ENCODE peak calls at places on chromosomes 2 and 18, in six cellular contexts. U is H9, E is H1, Y is neuronal stem cell, D is trophoblast cell, X is mesenchymal stem cell. H is an unnamed sample.

GRCh38 chr18:28412521-28412920 is 235.6 kb upstream of the CDH2 start:
- DNase-seq in U (no peak), E (no peak), Y (no peak), D (no peak), X (peak), H (no peak)

GRCh38 chr2:88582030-88582429 is 45.2 kb downstream of the EIF2AK3 start:
- DNase-seq in U (no peak), E (no peak), Y (no peak), D (no peak), X (peak), H (peak)

GRCh38 chr2:146762786-146763185 is 1082.0 kb upstream of the ACVR2A start:
- DNase-seq in U (no peak), E (no peak), Y (no peak), D (peak), X (no peak), H (no peak)

GRCh38 chr2:8518986-8519669 is 162.7 kb upstream of the ID2 start:
- DNase-seq in U (no peak), E (no peak), Y (no peak), D (no peak), X (no peak), H (no peak)

GRCh38 chr18:34771958-34772357 is 61.9 kb downstream of the DTNA start:
- DNase-seq in U (no peak), E (no peak), Y (no peak), D (no peak), X (no peak), H (peak)

GRCh38 chr18:55577812-55578539 is 10.0 kb downstream of the TCF4 start:
- DNase-seq in U (no peak), E (no peak), Y (no peak), D (peak), X (no peak), H (no peak)

GRCh38 chr2:7925506-7925905 is 756.4 kb upstream of the ID2 start:
- DNase-seq in U (no peak), E (no peak), Y (no peak), D (no peak), X (no peak), H (no peak)

GRCh38 chr18:50315100-50315871 is 27.8 kb upstream of the CXXC1 start:
- DNase-seq in U (no peak), E (no peak), Y (no peak), D (no peak), X (no peak), H (no peak)

GRCh38 chr2:99672766-99673375 is 183.1 kb upstream of the REV1 start:
- DNase-seq in U (no peak), E (no peak), Y (no peak), D (peak), X (peak), H (no peak)

GRCh38 chr2:154527962-154528361 is 170.5 kb upstream of the KCNJ3 start:
- DNase-seq in U (no peak), E (no peak), Y (no peak), D (no peak), X (no peak), H (no peak)

GRCh38 chr2:138000796-138001195 is 36.5 kb downstream of the HNMT start:
- DNase-seq in U (no peak), E (no peak), Y (no peak), D (no peak), X (no peak), H (no peak)

GRCh38 chr18:79139206-79139605 is 70.0 kb downstream of the ATP9B start:
- DNase-seq in U (no peak), E (no peak), Y (no peak), D (no peak), X (no peak), H (peak)

GRCh38 chr18:79940126-79940813 is 11.2 kb downstream of the SLC66A2 start:
- DNase-seq in U (peak), E (no peak), Y (no peak), D (no peak), X (no peak), H (no peak)

GRCh38 chr2:48471048-48471474 is 58.9 kb upstream of the STON1 start:
- DNase-seq in U (no peak), E (no peak), Y (peak), D (peak), X (peak), H (peak)

GRCh38 chr2:196711625-196712024 is 72.1 kb downstream of the CCDC150 start:
- DNase-seq in U (no peak), E (no peak), Y (no peak), D (no peak), X (no peak), H (no peak)

DNA sequence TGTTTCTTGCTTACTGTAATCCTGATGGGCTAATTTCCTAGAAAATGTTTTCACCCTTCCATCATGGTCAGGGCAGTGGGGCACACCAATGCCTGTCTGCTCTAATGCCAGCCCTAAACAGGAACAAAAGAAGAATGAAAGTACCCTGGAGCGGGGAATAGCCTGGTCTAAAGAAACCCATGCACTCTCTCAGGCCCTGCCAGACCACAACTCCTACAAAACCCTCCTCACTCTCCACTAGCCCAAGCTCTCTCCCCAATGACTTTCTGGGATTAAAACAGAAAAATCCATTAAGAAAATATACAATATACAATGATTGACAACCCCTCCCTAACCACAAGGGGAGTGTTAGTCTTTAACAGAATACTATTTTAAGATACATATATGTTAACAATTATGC is 67.6 kb downstream of the AAK1 start:
- DNase-seq in U (no peak), E (no peak), Y (no peak), D (no peak), X (no peak), H (no peak)
- H4K91ac ChIP-seq in U (no peak), E (no peak), Y (no peak), D (no peak), X (no peak), H (no peak)

DNA sequence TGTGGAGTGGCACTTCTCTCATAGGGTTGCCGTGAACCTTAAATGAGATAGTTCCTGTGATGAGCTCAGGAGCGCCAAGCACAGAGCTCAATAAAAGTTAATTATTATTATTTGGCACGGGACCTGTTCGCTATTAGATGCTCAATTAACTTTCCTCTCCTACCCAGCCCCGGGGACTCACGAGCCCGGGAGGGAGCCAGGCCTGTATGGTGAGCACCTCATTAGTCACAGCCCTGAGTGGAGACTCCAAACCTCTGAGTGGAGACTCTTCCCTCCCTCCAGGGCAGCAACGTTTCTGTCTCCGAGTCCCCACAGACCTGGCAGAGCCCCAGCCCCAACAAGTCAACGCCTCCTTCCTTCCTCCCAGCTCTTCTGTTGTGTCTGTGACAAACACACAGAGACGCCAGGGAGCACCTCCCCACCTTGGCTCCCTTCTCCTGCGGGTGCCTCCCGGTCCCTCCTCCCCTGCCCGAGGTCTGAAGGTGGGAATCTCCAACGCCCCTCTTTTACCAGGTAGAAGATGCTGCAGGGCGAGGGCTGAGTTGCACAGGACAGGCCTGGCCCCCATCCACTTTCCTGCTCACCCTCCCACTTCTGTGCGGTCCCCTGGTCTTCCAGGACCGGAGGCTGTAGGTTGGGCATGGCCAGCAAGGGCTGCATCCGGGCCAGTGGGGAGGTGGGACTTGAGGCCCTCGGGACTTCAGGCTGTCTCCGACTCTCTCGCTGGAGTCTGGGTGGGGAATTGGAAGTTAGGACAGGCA is 52.7 kb upstream of the ODC1 start:
- DNase-seq in U (no peak), E (no peak), Y (no peak), D (no peak), X (no peak), H (peak)
- H4K91ac ChIP-seq in U (no peak), E (no peak), Y (no peak), D (no peak), X (no peak), H (no peak)

GRCh38 chr2:240551288-240551687 is 6.5 kb downstream of the ANKMY1 start:
- DNase-seq in U (no peak), E (no peak), Y (no peak), D (no peak), X (no peak), H (no peak)
- H4K91ac ChIP-seq in U (no peak), E (no peak), Y (no peak), D (no peak), X (no peak), H (no peak)

GRCh38 chr2:136765256-136765735 is at the start of gene THSD7B:
- DNase-seq in U (peak), E (no peak), Y (no peak), D (no peak), X (no peak), H (no peak)
- H4K91ac ChIP-seq in U (no peak), E (no peak), Y (no peak), D (no peak), X (no peak), H (no peak)

GRCh38 chr18:51921862-51922261 is 418.1 kb upstream of the DCC start:
- DNase-seq in U (no peak), E (no peak), Y (no peak), D (no peak), X (no peak), H (no peak)
- H4K91ac ChIP-seq in U (no peak), E (no peak), Y (no peak), D (no peak), X (no peak), H (no peak)

GRCh38 chr2:126981476-126981875 is 82.8 kb downstream of the TEX51 start:
- DNase-seq in U (no peak), E (no peak), Y (no peak), D (no peak), X (peak), H (no peak)
- H4K91ac ChIP-seq in U (no peak), E (no peak), Y (no peak), D (no peak), X (no peak), H (no peak)

DNA sequence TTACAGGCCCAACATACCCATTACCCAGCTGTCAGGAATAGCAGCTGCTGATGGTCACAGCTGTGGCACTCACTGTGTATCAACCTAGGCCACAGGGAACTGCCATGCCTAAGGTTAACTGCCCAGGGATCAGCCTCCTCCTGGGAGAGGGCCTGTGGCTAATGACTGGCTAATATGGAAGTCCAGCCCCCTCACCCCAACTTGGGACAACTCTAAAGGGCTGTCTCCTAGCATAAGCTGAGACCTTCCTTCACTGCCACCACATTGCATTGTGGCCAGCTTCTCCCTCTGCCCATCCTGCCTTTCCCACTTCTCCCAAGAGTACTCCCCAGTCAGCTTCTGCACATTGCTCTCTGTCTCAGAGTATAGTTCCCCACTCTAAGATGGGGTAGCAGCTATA is 316.5 kb downstream of the SMAD2 start:
- DNase-seq in U (no peak), E (no peak), Y (no peak), D (no peak), X (no peak), H (no peak)
- H4K91ac ChIP-seq in U (no peak), E (no peak), Y (no peak), D (no peak), X (no peak), H (no peak)

DNA sequence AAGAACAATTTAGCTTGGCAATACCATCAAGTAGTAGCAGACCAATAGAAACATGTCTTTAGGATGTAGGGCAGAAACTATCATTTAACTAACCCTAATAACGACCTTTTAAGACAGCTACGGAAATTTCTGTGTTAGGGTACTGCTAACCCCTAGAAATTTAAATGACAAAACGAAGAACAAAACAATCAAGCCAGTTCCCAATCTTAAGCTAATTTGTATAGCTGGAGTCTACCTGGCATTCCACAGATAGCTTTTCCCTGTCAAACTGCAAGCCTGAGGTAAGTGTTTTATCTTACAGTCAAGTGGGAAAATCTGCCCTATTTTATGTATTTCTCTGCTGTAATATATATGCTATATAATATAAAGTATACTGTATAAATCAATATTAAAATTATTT is 37.6 kb upstream of the CDKL4 start:
- DNase-seq in U (no peak), E (no peak), Y (no peak), D (no peak), X (no peak), H (no peak)
- H4K91ac ChIP-seq in U (no peak), E (no peak), Y (no peak), D (no peak), X (no peak), H (no peak)

DNA sequence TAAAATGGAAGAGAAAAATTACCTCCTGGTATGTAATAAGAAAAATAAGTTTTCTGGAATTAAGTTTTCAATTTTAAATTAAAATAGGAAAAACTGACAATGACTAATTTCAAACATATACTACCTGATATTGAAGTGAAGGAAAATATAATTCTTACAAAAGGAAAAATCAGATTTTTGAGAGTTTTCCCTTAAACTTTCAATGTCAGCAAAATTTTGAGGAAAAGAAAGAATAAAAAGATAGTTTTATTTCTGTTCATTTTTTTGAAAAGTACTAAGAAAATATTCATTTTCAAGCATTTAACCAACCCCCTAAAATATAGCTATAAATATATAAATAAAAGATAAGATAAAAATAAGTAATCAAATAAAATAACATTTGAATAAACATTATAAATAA is 87.1 kb downstream of the TMX3 start:
- DNase-seq in U (no peak), E (no peak), Y (no peak), D (no peak), X (no peak), H (no peak)
- H4K91ac ChIP-seq in U (no peak), E (no peak), Y (no peak), D (no peak), X (no peak), H (no peak)

H was measured in IMR-90.